ENCODE peak calls at places on chromosomes 13 and 19, in seven cellular contexts. D, K, M, Y, J, C and U are unnamed samples.

GRCh38 chr19:351976-352625 is 7.5 kb upstream of the MIER2 start:
- DNase-seq in D (no peak), K (no peak), M (no peak), Y (peak; percentile 20), J (no peak), C (peak; percentile 33), U (peak; percentile 10)

GRCh38 chr13:44191504-44192171 is 182.0 kb upstream of the SERP2 start:
- DNase-seq in D (peak; percentile 43), K (no peak), M (peak; percentile 81), Y (no peak), J (peak; percentile 59), C (no peak), U (no peak)

GRCh38 chr19:53916004-53916403 is 6.9 kb downstream of the CACNG7 start:
- DNase-seq in D (no peak), K (no peak), M (no peak), Y (no peak), J (no peak), C (no peak), U (no peak)

GRCh38 chr13:94073006-94073744 is 406.3 kb downstream of the DCT start:
- DNase-seq in D (no peak), K (no peak), M (no peak), Y (no peak), J (no peak), C (no peak), U (no peak)

GRCh38 chr13:111789420-111789819 is 277.5 kb upstream of the SOX1 start:
- DNase-seq in D (no peak), K (peak; percentile 88), M (no peak), Y (no peak), J (no peak), C (no peak), U (no peak)

GRCh38 chr13:71865858-71866172 is 1.2 kb downstream of the DACH1 start:
- DNase-seq in D (no peak), K (no peak), M (no peak), Y (no peak), J (no peak), C (peak; percentile 62), U (peak; percentile 25)

GRCh38 chr13:95660981-95661581 is 15.9 kb upstream of the DNAJC3 start:
- DNase-seq in D (no peak), K (no peak), M (peak; percentile 28), Y (no peak), J (no peak), C (no peak), U (no peak)

GRCh38 chr13:74250738-74251190 is 116.6 kb upstream of the KLF12 start:
- DNase-seq in D (no peak), K (no peak), M (no peak), Y (no peak), J (no peak), C (no peak), U (no peak)

GRCh38 chr13:59000770-59001169 is 1163.0 kb downstream of the DIAPH3 start:
- DNase-seq in D (no peak), K (no peak), M (no peak), Y (no peak), J (no peak), C (no peak), U (no peak)

GRCh38 chr13:100514788-100515409 is 73.7 kb downstream of the GGACT start:
- DNase-seq in D (peak; percentile 80), K (no peak), M (peak; percentile 55), Y (peak; percentile 88), J (peak; percentile 65), C (peak; percentile 87), U (peak; percentile 89)

GRCh38 chr19:3576696-3577443 is 4.1 kb downstream of the HMG20B start:
- DNase-seq in D (peak; percentile 48), K (no peak), M (no peak), Y (peak; percentile 71), J (no peak), C (peak; percentile 91), U (peak; percentile 90)

GRCh38 chr19:35154535-35155406 is at the start of gene FXYD5:
- DNase-seq in D (peak; percentile 68), K (no peak), M (no peak), Y (peak; percentile 88), J (no peak), C (peak; percentile 85), U (peak; percentile 79)

GRCh38 chr13:77325371-77325941 is 1.4 kb downstream of the MYCBP2 start:
- DNase-seq in D (no peak), K (no peak), M (no peak), Y (no peak), J (no peak), C (no peak), U (no peak)

GRCh38 chr19:34310494-34310981 is 54.5 kb upstream of the GPI start:
- DNase-seq in D (no peak), K (no peak), M (no peak), Y (no peak), J (peak; percentile 56), C (peak; percentile 40), U (no peak)

GRCh38 chr13:21069561-21070004 is 8.2 kb upstream of the LATS2 start:
- DNase-seq in D (no peak), K (peak; percentile 57), M (no peak), Y (no peak), J (no peak), C (peak; percentile 79), U (no peak)

GRCh38 chr13:27448308-27448707 is 2.1 kb downstream of the MTIF3 start:
- DNase-seq in D (no peak), K (no peak), M (no peak), Y (no peak), J (no peak), C (no peak), U (no peak)

DNA sequence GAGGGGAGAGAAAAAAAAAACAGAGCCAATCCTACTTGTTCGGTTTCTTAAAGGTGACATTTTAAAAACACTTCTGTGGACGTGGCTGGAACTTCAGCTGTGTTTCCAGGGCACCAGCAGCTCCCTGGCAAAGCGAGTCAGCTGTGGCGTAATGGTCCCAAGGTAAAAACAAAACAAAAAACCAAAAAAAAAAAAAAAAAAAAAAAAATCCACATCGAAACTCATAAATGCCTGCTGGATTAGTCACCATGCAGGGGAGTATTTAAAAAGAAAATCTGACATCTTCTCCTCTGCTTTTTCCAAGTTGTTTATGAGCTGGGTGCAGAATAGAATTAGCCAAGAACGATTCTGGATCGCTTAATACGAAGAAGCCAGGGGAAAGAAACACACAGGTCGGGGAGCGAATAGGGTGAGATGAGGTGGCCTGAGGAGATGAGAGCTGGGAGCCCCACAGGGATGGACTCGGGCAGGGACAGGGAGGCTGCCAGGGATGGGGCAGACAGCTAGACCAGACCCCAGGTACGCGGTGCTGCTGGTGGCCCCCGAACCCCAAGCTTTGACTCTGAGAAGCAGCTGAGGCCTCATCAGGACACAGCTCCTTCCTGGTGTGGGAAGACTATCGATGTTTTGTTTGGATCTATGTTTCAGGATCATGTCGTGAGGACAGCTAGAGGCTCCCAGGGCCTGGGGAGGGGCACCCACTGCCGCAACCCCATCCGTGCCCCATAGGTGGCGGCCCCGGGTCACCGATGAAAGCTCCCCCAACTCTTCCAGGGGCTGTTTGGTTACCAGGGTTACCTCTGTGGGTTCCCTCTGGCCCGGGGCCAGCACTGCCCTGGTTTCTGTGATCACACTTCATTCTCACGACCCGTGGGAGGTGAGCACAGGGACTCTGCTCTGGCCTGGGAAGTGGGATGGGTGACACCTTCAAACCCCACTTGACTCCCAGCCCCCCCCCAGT is 3.1 kb upstream of the CTXN1 start:
- DNase-seq in D (no peak), K (no peak), M (no peak), Y (peak; percentile 82), J (peak; percentile 81), C (peak; percentile 92), U (no peak)
- TF ChIP-seq POLR2AphosphoS5 in D (no peak), K (peak; percentile 73), M (peak; percentile 32), Y (no peak), J (no peak), C (peak; percentile 46), U (no peak)

DNA sequence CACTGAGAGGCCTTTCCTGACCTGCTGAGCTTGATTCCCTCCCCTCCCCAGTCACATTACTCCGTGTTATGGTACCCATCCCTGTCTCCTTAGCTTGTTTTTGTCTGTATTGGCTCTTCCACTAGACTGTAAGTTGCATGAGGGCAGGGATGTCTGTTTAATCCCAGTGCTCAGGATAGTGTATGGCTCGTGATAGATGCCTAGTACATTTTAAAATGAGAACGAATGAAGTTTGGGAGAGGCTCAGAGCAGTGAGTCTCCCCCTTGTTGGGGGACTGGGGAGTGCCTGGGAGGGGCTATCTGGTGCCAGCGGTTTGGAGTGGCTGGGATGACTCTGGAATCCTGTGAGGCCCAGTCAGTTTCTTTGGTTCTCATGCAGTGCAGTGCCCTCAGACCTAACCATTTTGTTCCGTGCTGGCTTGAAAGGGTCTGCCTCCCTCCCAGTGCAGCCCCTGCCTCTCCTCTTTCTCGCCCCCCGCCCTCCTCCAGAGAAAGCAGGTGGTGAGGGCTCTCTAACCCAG is 35.5 kb downstream of the ACTN4 start:
- DNase-seq in D (no peak), K (no peak), M (no peak), Y (no peak), J (no peak), C (no peak), U (no peak)
- H3K4me1 ChIP-seq in D (peaks cover 99% of the 10 kb centered on the region), K (peaks cover 99% of the 10 kb centered on the region), M (peaks cover 76% of the 10 kb centered on the region), Y (peaks cover 93% of the 10 kb centered on the region), J (peaks cover 27% of the 10 kb centered on the region), C (no peaks in the 10 kb centered on the region), U (peaks cover 97% of the 10 kb centered on the region)

GRCh38 chr19:6495947-6496346 is 6.2 kb downstream of the TUBB4A start:
- DNase-seq in D (no peak), K (no peak), M (no peak), Y (no peak), J (no peak), C (no peak), U (peak; percentile 62)

GRCh38 chr19:6489278-6490061 is 7.9 kb upstream of the DENND1C start:
- DNase-seq in D (no peak), K (no peak), M (no peak), Y (no peak), J (no peak), C (no peak), U (no peak)

GRCh38 chr19:6494438-6495036 is 7.6 kb downstream of the TUBB4A start:
- DNase-seq in D (no peak), K (no peak), M (no peak), Y (no peak), J (no peak), C (no peak), U (no peak)

GRCh38 chr19:6490134-6490533 is 8.5 kb upstream of the DENND1C start:
- DNase-seq in D (no peak), K (no peak), M (no peak), Y (no peak), J (no peak), C (no peak), U (no peak)

DNA sequence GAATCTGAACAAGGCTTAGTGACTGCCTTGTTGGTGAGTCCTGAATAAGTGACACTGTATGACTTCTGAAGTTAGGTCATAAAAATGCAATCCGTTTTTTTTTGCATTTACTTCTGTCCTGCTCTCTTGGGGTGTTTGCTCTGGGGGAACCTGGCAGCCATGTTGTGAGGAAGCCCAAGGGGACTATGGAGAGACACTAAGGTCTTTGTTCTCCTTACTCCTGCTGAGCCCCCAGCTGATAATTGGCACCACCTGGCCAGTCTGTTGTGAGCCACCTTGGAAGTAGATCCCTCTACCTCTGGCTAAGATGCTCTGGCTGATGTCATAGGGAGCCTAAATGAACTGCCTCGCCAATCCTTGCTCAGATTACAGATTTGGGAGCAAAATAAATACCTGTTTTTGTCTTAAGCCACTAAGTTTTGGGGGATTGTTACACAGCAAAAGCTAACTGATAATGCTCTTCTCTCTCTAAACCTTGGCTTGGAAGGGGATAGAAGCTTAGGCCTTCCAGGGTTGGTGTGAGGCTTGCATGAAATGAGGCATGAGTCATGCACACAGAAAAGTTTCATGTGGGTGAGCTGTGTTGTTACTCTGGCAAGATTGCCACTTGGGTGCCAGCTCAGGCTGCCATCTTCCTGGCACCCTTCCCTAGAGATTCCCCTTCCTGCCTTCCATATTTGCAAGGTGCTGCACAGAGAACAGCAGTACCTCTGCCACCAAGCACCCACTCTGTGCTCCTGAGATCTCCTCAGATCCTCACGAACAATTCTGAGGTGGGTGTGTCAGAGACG is 10.1 kb downstream of the TUBB4A start:
- DNase-seq in D (no peak), K (no peak), M (no peak), Y (no peak), J (no peak), C (no peak), U (no peak)
- TF ChIP-seq POLR2AphosphoS5 in D (no peak), K (no peak), M (no peak), Y (no peak), J (no peak), C (no peak), U (no peak)

GRCh38 chr19:2239771-2240770 is 3.4 kb downstream of the SF3A2 start:
- DNase-seq in D (no peak), K (peak; percentile 93), M (no peak), Y (no peak), J (no peak), C (no peak), U (peak; percentile 77)
- H3K4me1 ChIP-seq in D (peaks cover 72% of the 10 kb centered on the region), K (peaks cover 66% of the 10 kb centered on the region), M (peaks cover 15% of the 10 kb centered on the region), Y (peaks cover 69% of the 10 kb centered on the region), J (peaks cover 18% of the 10 kb centered on the region), C (no peaks in the 10 kb centered on the region), U (peaks cover 61% of the 10 kb centered on the region)